ENCODE peak calls at places on chromosomes 7 and 10, in six cellular contexts. One of them, this sample, is unnamed.

GRCh38 chr7:129423700-129424410 is 10.4 kb upstream of the STRIP2 start:
- DNase-seq in cardiac fibroblast: peak
- DNase-seq in Ammon's horn: no peak
- DNase-seq in pancreas: no peak
- DNase-seq in osteocyte: no peak
- DNase-seq in HFFc6: no peak
- DNase-seq in this sample: no peak

GRCh38 chr10:314871-315270 is 179.6 kb downstream of the ZMYND11 start:
- DNase-seq in cardiac fibroblast: no peak
- DNase-seq in Ammon's horn: no peak
- DNase-seq in pancreas: no peak
- DNase-seq in osteocyte: no peak
- DNase-seq in HFFc6: no peak
- DNase-seq in this sample: no peak

GRCh38 chr10:49679480-49679893 is at the start of gene C10orf53:
- DNase-seq in cardiac fibroblast: peak
- DNase-seq in Ammon's horn: peak
- DNase-seq in pancreas: peak
- DNase-seq in osteocyte: peak
- DNase-seq in HFFc6: no peak
- DNase-seq in this sample: peak

GRCh38 chr10:10209152-10209551 is 808.5 kb upstream of the CELF2 start:
- DNase-seq in cardiac fibroblast: peak
- DNase-seq in Ammon's horn: peak
- DNase-seq in pancreas: no peak
- DNase-seq in osteocyte: no peak
- DNase-seq in HFFc6: no peak
- DNase-seq in this sample: no peak

GRCh38 chr10:12540341-12540781 is 191.0 kb downstream of the CAMK1D start:
- DNase-seq in cardiac fibroblast: no peak
- DNase-seq in Ammon's horn: no peak
- DNase-seq in pancreas: no peak
- DNase-seq in osteocyte: no peak
- DNase-seq in HFFc6: peak
- DNase-seq in this sample: no peak

GRCh38 chr7:130719550-130719949 is 14.5 kb downstream of the KLF14 start:
- DNase-seq in cardiac fibroblast: no peak
- DNase-seq in Ammon's horn: no peak
- DNase-seq in pancreas: no peak
- DNase-seq in osteocyte: no peak
- DNase-seq in HFFc6: no peak
- DNase-seq in this sample: no peak

GRCh38 chr10:72320676-72321247 is 34.0 kb downstream of the DNAJB12 start:
- DNase-seq in cardiac fibroblast: peak
- DNase-seq in Ammon's horn: peak
- DNase-seq in pancreas: peak
- DNase-seq in osteocyte: peak
- DNase-seq in HFFc6: peak
- DNase-seq in this sample: no peak

GRCh38 chr10:13219685-13220670 is 14.2 kb downstream of the UCMA start:
- DNase-seq in cardiac fibroblast: no peak
- DNase-seq in Ammon's horn: no peak
- DNase-seq in pancreas: no peak
- DNase-seq in osteocyte: no peak
- DNase-seq in HFFc6: peak
- DNase-seq in this sample: peak

GRCh38 chr7:45715471-45716352 is 141.5 kb downstream of the ADCY1 start:
- DNase-seq in cardiac fibroblast: no peak
- DNase-seq in Ammon's horn: no peak
- DNase-seq in pancreas: no peak
- DNase-seq in osteocyte: peak
- DNase-seq in HFFc6: no peak
- DNase-seq in this sample: no peak

GRCh38 chr10:113603057-113603777 is 50.4 kb downstream of the HABP2 start:
- DNase-seq in cardiac fibroblast: no peak
- DNase-seq in Ammon's horn: no peak
- DNase-seq in pancreas: no peak
- DNase-seq in osteocyte: no peak
- DNase-seq in HFFc6: no peak
- DNase-seq in this sample: no peak

GRCh38 chr10:95295031-95295755 is 4.4 kb upstream of the PDLIM1 start:
- DNase-seq in cardiac fibroblast: peak
- DNase-seq in Ammon's horn: no peak
- DNase-seq in pancreas: peak
- DNase-seq in osteocyte: no peak
- DNase-seq in HFFc6: peak
- DNase-seq in this sample: no peak

GRCh38 chr10:3778708-3779108 is 6.3 kb downstream of the KLF6 start:
- DNase-seq in cardiac fibroblast: peak
- DNase-seq in Ammon's horn: no peak
- DNase-seq in pancreas: no peak
- DNase-seq in osteocyte: no peak
- DNase-seq in HFFc6: no peak
- DNase-seq in this sample: peak

GRCh38 chr10:127190427-127190826 is 6.0 kb downstream of the INSYN2A start:
- DNase-seq in cardiac fibroblast: no peak
- DNase-seq in Ammon's horn: no peak
- DNase-seq in pancreas: no peak
- DNase-seq in osteocyte: no peak
- DNase-seq in HFFc6: no peak
- DNase-seq in this sample: no peak

GRCh38 chr10:84289521-84290200 is 38.7 kb upstream of the CCSER2 start:
- DNase-seq in cardiac fibroblast: no peak
- DNase-seq in Ammon's horn: no peak
- DNase-seq in pancreas: no peak
- DNase-seq in osteocyte: no peak
- DNase-seq in HFFc6: no peak
- DNase-seq in this sample: no peak

GRCh38 chr10:31782701-31783100 is 145.9 kb downstream of the ARHGAP12 start:
- DNase-seq in cardiac fibroblast: no peak
- DNase-seq in Ammon's horn: no peak
- DNase-seq in pancreas: no peak
- DNase-seq in osteocyte: no peak
- DNase-seq in HFFc6: no peak
- DNase-seq in this sample: peak

GRCh38 chr10:131929122-131929845 is 28.5 kb downstream of the PPP2R2D start:
- DNase-seq in cardiac fibroblast: no peak
- DNase-seq in Ammon's horn: no peak
- DNase-seq in pancreas: no peak
- DNase-seq in osteocyte: no peak
- DNase-seq in HFFc6: no peak
- DNase-seq in this sample: no peak